ENCODE peak calls at places on chromosomes 7 and 10, in eight cellular contexts. V, Z, D, P, E, Q, W and Y are unnamed samples.

GRCh38 chr10:79409038-79410035 is 36.1 kb downstream of the ZCCHC24 start:
- DNase-seq in V (no peak), Z (peak), D (no peak), P (no peak), E (no peak), Q (no peak), W (no peak), Y (no peak)

GRCh38 chr10:71264345-71265200 is 52.2 kb downstream of the UNC5B start:
- DNase-seq in V (no peak), Z (no peak), D (no peak), P (no peak), E (no peak), Q (no peak), W (no peak), Y (no peak)

GRCh38 chr10:132319853-132320669 is 11.9 kb upstream of the LRRC27 start:
- DNase-seq in V (no peak), Z (peak), D (no peak), P (no peak), E (no peak), Q (peak), W (no peak), Y (peak)

GRCh38 chr7:74587435-74588126 is 69.9 kb upstream of the GTF2I start:
- DNase-seq in V (peak), Z (peak), D (peak), P (peak), E (peak), Q (peak), W (peak), Y (peak)

GRCh38 chr7:22845221-22845844 is 22.7 kb upstream of the TOMM7 start:
- DNase-seq in V (no peak), Z (no peak), D (no peak), P (no peak), E (peak), Q (no peak), W (no peak), Y (no peak)

GRCh38 chr10:3811331-3811870 is 26.4 kb upstream of the KLF6 start:
- DNase-seq in V (no peak), Z (no peak), D (peak), P (peak), E (peak), Q (no peak), W (no peak), Y (peak)

GRCh38 chr10:77027576-77027975 is 610.0 kb downstream of the KCNMA1 start:
- DNase-seq in V (no peak), Z (no peak), D (no peak), P (no peak), E (no peak), Q (no peak), W (no peak), Y (no peak)

GRCh38 chr10:103854687-103855423 is 521 bp downstream of the SH3PXD2A start:
- DNase-seq in V (peak), Z (peak), D (no peak), P (peak), E (no peak), Q (no peak), W (no peak), Y (no peak)

GRCh38 chr7:129073204-129073603 is 18.3 kb upstream of the TNPO3 start:
- DNase-seq in V (no peak), Z (no peak), D (no peak), P (no peak), E (no peak), Q (no peak), W (no peak), Y (no peak)

GRCh38 chr7:100157334-100158228 is 942 bp downstream of the TRAPPC14 start:
- DNase-seq in V (peak), Z (peak), D (no peak), P (peak), E (no peak), Q (peak), W (no peak), Y (no peak)

GRCh38 chr10:113434315-113434714 is 118.5 kb upstream of the HABP2 start:
- DNase-seq in V (no peak), Z (no peak), D (no peak), P (no peak), E (no peak), Q (no peak), W (no peak), Y (no peak)

GRCh38 chr7:17184805-17185689 is 113.4 kb upstream of the AHR start:
- DNase-seq in V (no peak), Z (no peak), D (no peak), P (no peak), E (no peak), Q (no peak), W (no peak), Y (no peak)

GRCh38 chr7:80361948-80362347 is 149.9 kb downstream of the GNAT3 start:
- DNase-seq in V (no peak), Z (no peak), D (no peak), P (no peak), E (no peak), Q (no peak), W (no peak), Y (no peak)

GRCh38 chr7:101216860-101217387 is 457 bp downstream of the PLOD3 start:
- DNase-seq in V (no peak), Z (peak), D (no peak), P (no peak), E (no peak), Q (no peak), W (no peak), Y (no peak)

GRCh38 chr10:118800920-118801319 is 46.1 kb upstream of the CACUL1 start:
- DNase-seq in V (peak), Z (peak), D (no peak), P (peak), E (peak), Q (peak), W (no peak), Y (no peak)

GRCh38 chr7:157466473-157467261 is 129.9 kb downstream of the DNAJB6 start:
- DNase-seq in V (no peak), Z (peak), D (no peak), P (no peak), E (no peak), Q (no peak), W (peak), Y (no peak)

DNA sequence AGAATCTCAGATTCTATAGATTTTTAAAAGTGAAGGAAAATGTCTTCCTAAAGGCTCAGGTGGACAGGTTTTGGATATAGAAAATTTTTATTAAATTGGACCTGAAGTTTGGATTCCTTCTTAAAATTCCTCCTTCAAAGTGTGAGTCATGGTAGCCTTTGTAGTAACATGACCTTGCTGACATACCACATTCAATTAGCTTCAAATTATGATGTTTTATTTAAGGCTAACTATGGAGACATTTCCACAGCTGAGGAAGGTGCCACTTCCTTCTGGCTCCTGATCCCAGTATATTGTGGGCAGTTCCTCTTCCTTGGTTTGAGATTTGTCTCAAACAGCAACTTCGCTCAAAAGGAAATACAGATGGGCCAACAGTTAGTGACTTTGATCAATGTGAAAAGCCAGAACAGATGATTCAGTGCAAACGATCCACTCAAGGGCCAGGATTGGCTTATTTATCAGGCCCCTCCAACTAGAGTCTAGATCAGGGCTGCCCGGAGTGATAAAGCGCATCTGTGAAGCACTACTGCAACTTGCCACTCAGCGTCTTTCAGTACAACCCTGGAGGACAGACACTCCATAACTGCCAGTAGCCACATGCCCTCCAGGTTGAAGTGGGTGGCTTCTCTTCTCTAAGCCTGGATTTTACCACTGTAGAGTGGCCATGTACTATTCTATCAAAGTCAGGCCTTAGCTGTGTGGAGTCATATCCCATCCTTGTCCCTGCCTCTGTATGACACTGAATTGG is 573.5 kb downstream of the KIF20B start:
- DNase-seq in V (no peak), Z (no peak), D (no peak), P (no peak), E (no peak), Q (no peak), W (no peak), Y (no peak)
- TF ChIP-seq POLR2AphosphoS5 in V (no peak), Z (no peak), D (no peak), P (no peak), E (no peak), Q (no peak), W (no peak), Y (no peak)

DNA sequence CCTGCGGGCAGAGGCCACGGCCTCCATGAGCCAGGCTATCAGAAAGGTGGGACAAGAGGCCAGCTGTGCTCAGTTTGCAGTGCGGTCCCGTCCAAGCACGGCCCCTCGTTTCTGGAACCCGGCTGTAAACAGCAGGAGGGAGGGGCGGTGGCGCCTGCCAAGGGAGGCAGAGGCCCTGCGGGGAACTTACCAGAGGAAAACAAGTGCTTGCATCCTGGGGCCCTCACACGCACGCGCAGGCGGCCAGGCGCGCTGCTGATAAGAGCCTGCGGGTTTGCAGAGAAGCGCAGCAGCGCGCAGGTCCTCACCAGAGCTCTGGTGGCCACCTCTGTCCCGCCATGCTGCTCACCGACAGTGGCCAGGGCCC is 10.7 kb downstream of the GPR146 start:
- DNase-seq in V (peak), Z (peak), D (no peak), P (peak), E (no peak), Q (peak), W (no peak), Y (no peak)
- TF ChIP-seq POLR2AphosphoS5 in V (no peak), Z (peak), D (peak), P (no peak), E (no peak), Q (no peak), W (no peak), Y (no peak)

GRCh38 chr7:115910541-115911164 is 119.9 kb downstream of the TFEC start:
- DNase-seq in V (peak), Z (no peak), D (no peak), P (no peak), E (no peak), Q (no peak), W (no peak), Y (no peak)

GRCh38 chr7:115911466-115911865 is 119.1 kb downstream of the TFEC start:
- DNase-seq in V (no peak), Z (no peak), D (no peak), P (no peak), E (no peak), Q (no peak), W (no peak), Y (no peak)

GRCh38 chr7:115906690-115907089 is 123.9 kb downstream of the TFEC start:
- DNase-seq in V (no peak), Z (no peak), D (no peak), P (no peak), E (no peak), Q (no peak), W (no peak), Y (no peak)
- TF ChIP-seq POLR2AphosphoS5 in V (no peak), Z (no peak), D (no peak), P (no peak), E (no peak), Q (no peak), W (no peak), Y (no peak)

GRCh38 chr7:2820508-2820934 is 23.6 kb downstream of the GNA12 start:
- DNase-seq in V (no peak), Z (no peak), D (no peak), P (peak), E (peak), Q (no peak), W (no peak), Y (no peak)
- TF ChIP-seq POLR2AphosphoS5 in V (peak), Z (peak), D (peak), P (peak), E (peak), Q (no peak), W (no peak), Y (no peak)

GRCh38 chr10:30645340-30645827 is 15.8 kb upstream of the LYZL2 start:
- DNase-seq in V (peak), Z (no peak), D (no peak), P (no peak), E (no peak), Q (no peak), W (no peak), Y (no peak)
- TF ChIP-seq POLR2AphosphoS5 in V (no peak), Z (no peak), D (no peak), P (no peak), E (no peak), Q (no peak), W (no peak), Y (no peak)

DNA sequence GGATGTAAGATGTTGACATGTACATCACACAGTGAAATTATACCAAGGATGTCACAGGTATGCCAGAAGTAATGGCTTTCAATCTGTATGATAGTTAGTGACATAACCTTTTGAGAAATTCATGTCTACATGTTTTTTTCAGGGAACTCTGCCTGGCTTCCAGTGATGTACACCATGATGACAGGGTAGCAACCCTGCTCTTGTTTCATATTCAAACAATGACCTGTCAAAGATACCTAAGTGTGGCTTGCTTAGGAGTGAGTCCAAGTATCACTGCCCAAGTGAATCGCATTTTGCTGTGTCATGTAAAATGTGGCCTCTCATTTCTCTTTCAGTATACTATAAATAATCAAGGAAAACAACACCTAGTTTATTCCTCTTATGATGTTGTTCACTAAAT is 205.8 kb upstream of the DKK1 start:
- DNase-seq in V (no peak), Z (no peak), D (no peak), P (no peak), E (no peak), Q (no peak), W (no peak), Y (no peak)
- TF ChIP-seq POLR2AphosphoS5 in V (no peak), Z (no peak), D (no peak), P (no peak), E (no peak), Q (no peak), W (no peak), Y (no peak)

GRCh38 chr7:103687272-103687671 is 241.3 kb upstream of the SLC26A5 start:
- DNase-seq in V (no peak), Z (no peak), D (no peak), P (no peak), E (no peak), Q (no peak), W (no peak), Y (no peak)

GRCh38 chr7:103683348-103683747 is 237.3 kb upstream of the SLC26A5 start:
- DNase-seq in V (no peak), Z (no peak), D (no peak), P (no peak), E (no peak), Q (no peak), W (no peak), Y (no peak)

GRCh38 chr7:103687981-103688380 is 242.0 kb upstream of the SLC26A5 start:
- DNase-seq in V (no peak), Z (no peak), D (no peak), P (no peak), E (no peak), Q (peak), W (no peak), Y (no peak)

GRCh38 chr7:103689262-103689661 is 243.3 kb upstream of the SLC26A5 start:
- DNase-seq in V (no peak), Z (no peak), D (no peak), P (no peak), E (no peak), Q (no peak), W (no peak), Y (no peak)

DNA sequence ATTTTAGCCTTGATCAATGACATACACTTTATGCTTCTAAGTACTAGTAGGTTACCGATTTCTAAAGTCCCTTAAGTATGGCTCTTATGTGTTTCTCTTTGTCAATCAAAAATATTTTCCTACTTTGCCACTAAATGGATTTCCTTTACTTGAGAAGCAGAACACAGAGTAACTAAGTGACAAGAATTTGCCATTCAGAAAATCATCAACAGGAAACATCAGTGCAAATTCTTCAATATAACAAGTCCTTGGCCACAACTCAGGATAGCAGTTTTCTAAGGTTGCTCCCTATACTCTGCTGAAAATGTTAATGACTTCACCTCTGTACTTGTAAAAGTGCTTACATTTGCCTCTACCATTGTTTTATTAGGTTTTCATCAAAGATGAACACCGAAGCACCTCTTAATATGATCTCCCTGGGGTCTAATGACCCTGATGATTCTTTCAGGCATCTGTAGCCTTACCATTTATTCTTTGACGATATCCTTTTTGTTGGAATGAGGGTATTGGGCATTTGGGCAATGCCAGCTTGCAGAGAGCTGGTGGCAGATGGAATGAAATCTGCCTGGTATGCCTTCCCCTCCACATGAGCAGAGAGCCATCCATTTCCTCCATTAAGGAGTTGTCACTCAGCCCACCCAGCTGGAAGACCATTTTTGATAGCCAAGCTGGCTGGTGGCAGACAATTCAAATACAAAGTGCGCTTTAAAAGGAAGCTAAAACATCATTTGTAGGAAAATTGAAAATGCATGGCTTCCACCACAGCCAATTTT is 239.8 kb upstream of the SLC26A5 start:
- DNase-seq in V (no peak), Z (no peak), D (no peak), P (no peak), E (no peak), Q (no peak), W (no peak), Y (no peak)
- TF ChIP-seq POLR2AphosphoS5 in V (no peak), Z (no peak), D (no peak), P (no peak), E (no peak), Q (no peak), W (no peak), Y (no peak)

DNA sequence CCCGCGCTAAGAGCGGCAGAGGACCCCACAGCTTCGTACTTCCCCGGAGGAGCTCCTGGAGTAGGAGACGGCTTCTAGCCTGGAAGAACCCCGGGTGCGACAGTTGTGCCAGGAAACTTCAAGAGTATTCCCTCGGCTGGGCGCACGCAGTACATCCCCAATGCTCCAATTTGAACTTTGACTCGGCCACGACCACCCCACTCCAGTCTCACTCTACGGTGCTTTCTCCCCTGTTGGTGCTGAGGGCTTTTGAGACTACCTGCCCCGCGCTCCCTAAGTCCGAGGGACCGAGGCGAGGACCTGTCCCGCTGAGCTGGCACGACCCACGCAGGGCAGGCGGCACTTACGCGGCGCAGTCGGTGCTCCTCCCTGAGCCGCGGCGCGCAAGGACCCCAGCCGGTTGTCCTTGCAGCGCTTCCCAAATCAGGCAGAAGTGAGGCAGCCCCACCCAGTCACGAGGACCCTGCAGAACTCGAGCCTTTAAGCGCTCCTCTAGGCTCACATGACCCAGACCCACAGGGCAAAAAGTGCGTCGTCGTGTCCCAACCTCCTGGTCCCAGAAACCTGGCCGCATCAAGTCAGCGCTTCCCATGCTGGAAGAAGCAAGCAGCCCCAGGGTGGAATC is at the start of gene CPVL:
- DNase-seq in V (peak), Z (peak), D (peak), P (peak), E (peak), Q (no peak), W (no peak), Y (no peak)
- TF ChIP-seq POLR2AphosphoS5 in V (no peak), Z (peak), D (peak), P (peak), E (peak), Q (no peak), W (no peak), Y (no peak)

GRCh38 chr7:36264123-36264916 is 111.3 kb downstream of the EEPD1 start:
- DNase-seq in V (peak), Z (no peak), D (no peak), P (no peak), E (no peak), Q (no peak), W (no peak), Y (no peak)

GRCh38 chr7:36266683-36267082 is 113.6 kb downstream of the EEPD1 start:
- DNase-seq in V (no peak), Z (no peak), D (peak), P (no peak), E (no peak), Q (no peak), W (no peak), Y (no peak)

GRCh38 chr7:36266201-36266600 is 113.1 kb downstream of the EEPD1 start:
- DNase-seq in V (no peak), Z (no peak), D (no peak), P (no peak), E (no peak), Q (no peak), W (no peak), Y (no peak)

GRCh38 chr7:36264917-36265292 is 111.9 kb downstream of the EEPD1 start:
- DNase-seq in V (no peak), Z (no peak), D (no peak), P (no peak), E (no peak), Q (no peak), W (no peak), Y (no peak)

DNA sequence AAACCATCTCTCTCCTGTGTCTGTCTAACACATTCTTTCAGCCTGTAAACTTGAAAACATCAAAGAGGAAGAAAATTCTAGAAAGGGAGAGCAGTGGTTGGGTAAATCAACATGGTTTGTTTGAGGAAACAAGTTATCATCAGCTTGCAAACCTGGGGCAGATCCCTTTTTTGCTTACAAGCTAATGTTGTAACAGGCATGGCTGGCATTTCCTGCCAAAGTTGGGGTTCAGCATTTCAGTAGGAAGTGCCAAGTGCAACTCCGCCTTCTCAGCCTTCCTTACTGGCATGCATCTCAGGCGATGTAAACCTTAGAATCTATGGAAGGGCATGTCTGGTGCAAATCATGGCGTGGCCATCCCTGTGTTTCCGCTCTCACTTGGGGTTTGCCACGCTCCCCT is 112.7 kb downstream of the EEPD1 start:
- DNase-seq in V (no peak), Z (no peak), D (no peak), P (no peak), E (no peak), Q (no peak), W (no peak), Y (no peak)
- TF ChIP-seq POLR2AphosphoS5 in V (no peak), Z (no peak), D (no peak), P (no peak), E (no peak), Q (no peak), W (no peak), Y (no peak)

GRCh38 chr7:76346778-76347177 is 12.0 kb downstream of the YWHAG start:
- DNase-seq in V (no peak), Z (no peak), D (no peak), P (no peak), E (no peak), Q (no peak), W (no peak), Y (no peak)
- TF ChIP-seq POLR2AphosphoS5 in V (no peak), Z (peak), D (no peak), P (no peak), E (no peak), Q (no peak), W (no peak), Y (peak)